ENCODE peak calls at places on chromosomes 3 and 15, in seven cellular contexts. Q is IMR-90, X is BJ, U is ascending aorta, L is esophagus muscularis mucosa, D is A549, B is brain microvascular endothelial cell. S is an unnamed sample.

GRCh38 chr15:23422946-23423708 is 23.9 kb downstream of the GOLGA6L2 start:
- DNase-seq in X (no peak), D (no peak), L (no peak), B (no peak), U (peak; percentile 64), Q (no peak), S (no peak)

GRCh38 chr3:140007946-140008692 is 73.1 kb downstream of the CLSTN2 start:
- DNase-seq in D (no peak), Q (no peak), B (no peak), X (no peak), L (peak; percentile 91), U (no peak), S (no peak)

GRCh38 chr15:99504823-99505551 is 60.8 kb upstream of the MEF2A start:
- DNase-seq in X (no peak), B (peak; percentile 20), L (peak; percentile 7), D (no peak), Q (peak; percentile 38), U (no peak), S (no peak)

GRCh38 chr15:36911322-36911944 is 188.9 kb downstream of the MEIS2 start:
- DNase-seq in U (no peak), X (no peak), B (peak; percentile 57), D (no peak), L (no peak), Q (peak; percentile 88), S (no peak)

GRCh38 chr3:172658344-172659245 is 52.3 kb downstream of the NCEH1 start:
- DNase-seq in U (no peak), B (peak; percentile 100), L (peak; percentile 78), X (peak; percentile 84), Q (peak; percentile 100), D (peak; percentile 47), S (peak; percentile 87)

GRCh38 chr3:72906154-72906553 is 18.3 kb downstream of the GXYLT2 start:
- DNase-seq in X (no peak), Q (no peak), L (no peak), D (no peak), B (no peak), U (peak; percentile 25), S (no peak)

GRCh38 chr3:141686477-141687280 is 51.4 kb upstream of the RNF7 start:
- DNase-seq in U (peak; percentile 73), B (peak; percentile 48), X (no peak), D (no peak), Q (peak; percentile 72), L (no peak), S (no peak)

GRCh38 chr3:152195206-152195605 is 73.5 kb upstream of the MBNL1 start:
- DNase-seq in B (no peak), X (no peak), L (no peak), Q (no peak), U (no peak), D (no peak), S (no peak)

GRCh38 chr15:95884276-95884675 is 446.2 kb upstream of the NR2F2 start:
- DNase-seq in B (no peak), U (no peak), Q (no peak), L (no peak), D (no peak), X (peak; percentile 92), S (no peak)

GRCh38 chr3:101944308-101944707 is 95.0 kb downstream of the NFKBIZ start:
- DNase-seq in U (no peak), D (no peak), X (no peak), Q (no peak), B (no peak), L (no peak), S (no peak)

GRCh38 chr3:65927576-65927975 is 111.1 kb downstream of the MAGI1 start:
- DNase-seq in Q (peak; percentile 33), D (no peak), L (no peak), X (no peak), U (no peak), B (no peak), S (no peak)

GRCh38 chr15:33865416-33865815 is 102.9 kb upstream of the CHRM5 start:
- DNase-seq in L (no peak), B (no peak), D (no peak), X (no peak), U (no peak), Q (peak; percentile 78), S (no peak)

GRCh38 chr3:10558726-10559125 is 53.3 kb upstream of the ATP2B2 start:
- DNase-seq in Q (no peak), B (no peak), U (no peak), D (no peak), X (no peak), L (no peak), S (no peak)

GRCh38 chr3:124878561-124879394 is 8.4 kb downstream of the ITGB5 start:
- DNase-seq in L (peak; percentile 94), D (peak; percentile 92), U (peak; percentile 89), Q (peak; percentile 95), X (peak; percentile 90), B (peak; percentile 91), S (peak; percentile 77)

GRCh38 chr3:81740731-81741130 is 20.7 kb downstream of the GBE1 start:
- DNase-seq in D (no peak), X (no peak), U (no peak), L (no peak), Q (no peak), B (no peak), S (no peak)

DNA sequence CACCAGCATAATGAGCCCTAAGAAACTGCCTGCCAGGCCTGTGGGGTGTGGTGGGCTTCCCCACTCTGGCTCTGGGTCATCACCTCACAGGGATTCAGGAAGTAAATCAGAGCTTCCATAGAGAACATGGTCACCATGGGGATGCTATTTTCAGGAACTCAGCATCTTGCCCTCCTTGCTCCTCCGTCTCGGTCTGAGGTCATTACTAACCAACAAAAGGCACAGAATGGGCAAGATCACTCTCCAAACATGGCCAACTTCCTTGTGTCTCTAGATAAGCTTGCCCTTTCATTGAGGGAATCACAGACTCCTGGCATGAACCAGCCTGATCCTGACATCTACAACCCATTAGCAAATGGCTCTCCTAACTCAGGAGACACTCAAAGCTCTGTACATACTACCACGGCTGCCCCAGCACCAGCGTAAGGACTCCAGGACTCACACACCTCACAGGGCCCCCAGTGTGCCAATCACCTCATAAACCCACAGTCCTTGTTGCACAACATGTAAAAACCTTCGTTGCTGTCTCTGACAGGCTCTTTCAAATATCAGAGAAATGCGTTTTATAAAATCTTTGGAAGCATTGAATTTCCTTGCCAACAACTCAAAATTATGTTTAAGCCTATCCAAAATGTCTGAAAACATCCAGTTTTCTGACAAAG is 7.4 kb downstream of the FYCO1 start:
- DNase-seq in B (no peak), U (peak; percentile 67), L (peak; percentile 93), X (no peak), Q (no peak), D (no peak), S (no peak)
- H3K4me3 ChIP-seq in B (no peak overlapping the region), U (no peak overlapping the region), L (no peak overlapping the region), X (no peak overlapping the region), Q (no peak overlapping the region), D (no peak overlapping the region), S (no peak overlapping the region)

GRCh38 chr15:78069052-78069414 is 8.5 kb downstream of the TBC1D2B start:
- DNase-seq in Q (no peak), L (no peak), B (no peak), U (no peak), X (no peak), D (no peak), S (no peak)
- TF ChIP-seq CTCF in Q (no peak), L (no peak), B (no peak), U (no peak), X (no peak), D (no peak), S (no peak)

GRCh38 chr3:147410126-147410517 is 957 bp downstream of the ZIC1 start:
- DNase-seq in D (no peak), X (no peak), U (no peak), L (no peak), Q (no peak), B (no peak), S (no peak)

GRCh38 chr3:147411235-147411607 is 2.1 kb downstream of the ZIC1 start:
- DNase-seq in Q (peak; percentile 7), D (no peak), L (peak; percentile 55), X (no peak), B (no peak), U (no peak), S (no peak)

GRCh38 chr3:147411777-147412176 is 2.6 kb downstream of the ZIC1 start:
- DNase-seq in Q (no peak), D (no peak), X (no peak), U (no peak), L (no peak), B (no peak), S (no peak)

GRCh38 chr3:147409143-147410121 is at the start of gene ZIC1:
- DNase-seq in L (no peak), D (no peak), U (no peak), X (peak; percentile 26), Q (no peak), B (peak; percentile 86), S (no peak)

DNA sequence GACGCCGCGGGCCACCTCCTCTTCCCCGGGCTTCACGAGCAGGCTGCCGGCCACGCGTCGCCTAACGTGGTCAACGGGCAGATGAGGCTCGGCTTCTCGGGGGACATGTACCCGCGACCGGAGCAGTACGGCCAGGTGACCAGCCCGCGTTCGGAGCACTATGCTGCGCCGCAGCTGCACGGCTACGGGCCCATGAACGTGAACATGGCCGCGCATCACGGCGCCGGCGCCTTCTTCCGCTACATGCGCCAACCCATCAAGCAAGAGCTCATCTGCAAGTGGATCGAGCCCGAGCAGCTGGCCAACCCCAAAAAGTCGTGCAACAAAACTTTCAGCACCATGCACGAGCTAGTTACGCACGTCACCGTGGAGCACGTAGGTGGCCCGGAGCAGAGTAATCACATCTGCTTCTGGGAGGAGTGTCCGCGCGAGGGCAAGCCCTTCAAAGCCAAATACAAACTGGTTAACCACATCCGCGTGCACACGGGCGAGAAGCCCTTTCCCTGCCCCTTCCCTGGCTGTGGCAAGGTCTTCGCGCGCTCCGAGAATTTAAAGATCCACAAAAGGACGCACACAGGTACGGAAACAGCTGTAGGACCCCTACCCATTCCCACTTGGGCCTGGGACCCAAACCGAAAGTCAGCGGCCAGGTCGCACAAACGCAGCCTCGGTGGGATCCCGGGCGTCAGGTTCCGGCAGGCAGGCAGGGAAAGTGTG is 1.5 kb downstream of the ZIC1 start:
- DNase-seq in X (peak; percentile 51), D (no peak), L (peak; percentile 70), Q (peak; percentile 39), B (peak; percentile 86), U (no peak), S (no peak)
- H3K4me3 ChIP-seq in X (peak overlapping the region; percentile 60), D (peak overlapping the region; percentile 42), L (peak overlapping the region; percentile 47), Q (peak overlapping the region; percentile 17), B (peak overlapping the region; percentile 72), U (peak overlapping the region; percentile 52), S (peak overlapping the region; percentile 63)

GRCh38 chr15:73284073-73284472 is 84.7 kb downstream of the HCN4 start:
- DNase-seq in U (no peak), X (no peak), B (no peak), L (no peak), Q (peak; percentile 43), D (no peak), S (no peak)
- TF ChIP-seq CTCF in U (no peak), X (peak; percentile 31), B (peak; percentile 22), L (peak; percentile 26), Q (peak; percentile 54), D (peak; percentile 37), S (peak; percentile 27)

GRCh38 chr3:12837295-12837986 is 3.9 kb downstream of the RPL32 start:
- DNase-seq in L (no peak), D (no peak), B (no peak), Q (no peak), X (no peak), U (no peak), S (no peak)
- H3K4me3 ChIP-seq in L (no peak overlapping the region), D (no peak overlapping the region), B (peak overlapping the region; percentile 3), Q (no peak overlapping the region), X (no peak overlapping the region), U (no peak overlapping the region), S (no peak overlapping the region)

S was measured in AG04449.